ENCODE peak calls at places on chromosomes 13 and 19, in four cellular contexts. L, H, I and S are unnamed samples.

GRCh38 chr19:7799640-7800355 is 30.2 kb upstream of the EVI5L start:
- DNase-seq in L (peak; percentile 76), H (peak; percentile 73), I (peak; percentile 59), S (peak; percentile 88)

GRCh38 chr13:43684947-43685725 is 101.6 kb downstream of the ENOX1 start:
- DNase-seq in L (no peak), H (no peak), I (no peak), S (no peak)

GRCh38 chr19:53870485-53870844 is 2.8 kb downstream of the MYADM start:
- DNase-seq in L (no peak), H (no peak), I (no peak), S (no peak)

GRCh38 chr13:99043700-99044300 is 65.9 kb upstream of the DOCK9 start:
- DNase-seq in L (no peak), H (no peak), I (no peak), S (no peak)

GRCh38 chr13:18946738-18947137 is 234.9 kb downstream of the TUBA3C start:
- DNase-seq in L (no peak), H (no peak), I (peak; percentile 52), S (no peak)

GRCh38 chr13:38830442-38831045 is 143.7 kb downstream of the FREM2 start:
- DNase-seq in L (no peak), H (no peak), I (no peak), S (no peak)

GRCh38 chr13:39952244-39953233 is 297.1 kb downstream of the COG6 start:
- DNase-seq in L (no peak), H (no peak), I (no peak), S (no peak)

GRCh38 chr13:83184819-83185218 is 697.5 kb downstream of the SLITRK1 start:
- DNase-seq in L (no peak), H (no peak), I (no peak), S (no peak)

GRCh38 chr19:17765069-17765618 is 13.9 kb downstream of the FCHO1 start:
- DNase-seq in L (peak; percentile 78), H (no peak), I (peak; percentile 44), S (no peak)

GRCh38 chr13:30376426-30377311 is 45.6 kb upstream of the UBE2L5 start:
- DNase-seq in L (no peak), H (no peak), I (no peak), S (no peak)

GRCh38 chr13:44165895-44166496 is 207.6 kb upstream of the SERP2 start:
- DNase-seq in L (no peak), H (no peak), I (no peak), S (no peak)

GRCh38 chr13:110301606-110302131 is 5.3 kb downstream of the COL4A1 start:
- DNase-seq in L (peak; percentile 72), H (no peak), I (no peak), S (no peak)

GRCh38 chr13:38970380-38971051 is 20.1 kb downstream of the STOML3 start:
- DNase-seq in L (no peak), H (peak; percentile 3), I (no peak), S (no peak)

GRCh38 chr19:40413291-40413994 is at the start of gene PRX:
- DNase-seq in L (no peak), H (peak; percentile 72), I (no peak), S (peak; percentile 85)

GRCh38 chr13:93776936-93777335 is 550.3 kb downstream of the GPC6 start:
- DNase-seq in L (no peak), H (no peak), I (no peak), S (no peak)

GRCh38 chr19:10552596-10553053 is 8.9 kb downstream of the ATG4D start:
- DNase-seq in L (no peak), H (peak; percentile 75), I (no peak), S (peak; percentile 85)

GRCh38 chr13:44685641-44686040 is 109.5 kb upstream of the TSC22D1 start:
- DNase-seq in L (no peak), H (no peak), I (no peak), S (no peak)

GRCh38 chr19:11548315-11548700 is 9.7 kb downstream of the CNN1 start:
- DNase-seq in L (no peak), H (no peak), I (no peak), S (no peak)

GRCh38 chr13:50892162-50892944 is 17.2 kb upstream of the RNASEH2B start:
- DNase-seq in L (no peak), H (no peak), I (no peak), S (no peak)

GRCh38 chr19:19541572-19541971 is 3.5 kb downstream of the CILP2 start:
- DNase-seq in L (no peak), H (no peak), I (no peak), S (no peak)

GRCh38 chr19:19542507-19542906 is 4.4 kb downstream of the CILP2 start:
- DNase-seq in L (no peak), H (no peak), I (no peak), S (no peak)

GRCh38 chr19:19539738-19540703 is 2.0 kb downstream of the CILP2 start:
- DNase-seq in L (peak; percentile 64), H (peak; percentile 93), I (no peak), S (peak; percentile 94)

GRCh38 chr19:19538767-19539166 is 702 bp downstream of the CILP2 start:
- DNase-seq in L (peak; percentile 65), H (no peak), I (no peak), S (no peak)

GRCh38 chr19:19540707-19541515 is 2.8 kb downstream of the CILP2 start:
- DNase-seq in L (no peak), H (peak; percentile 97), I (peak; percentile 48), S (peak; percentile 94)
- TF ChIP-seq POLR2AphosphoS5 in L (no peak), H (no peak), I (no peak), S (no peak)

DNA sequence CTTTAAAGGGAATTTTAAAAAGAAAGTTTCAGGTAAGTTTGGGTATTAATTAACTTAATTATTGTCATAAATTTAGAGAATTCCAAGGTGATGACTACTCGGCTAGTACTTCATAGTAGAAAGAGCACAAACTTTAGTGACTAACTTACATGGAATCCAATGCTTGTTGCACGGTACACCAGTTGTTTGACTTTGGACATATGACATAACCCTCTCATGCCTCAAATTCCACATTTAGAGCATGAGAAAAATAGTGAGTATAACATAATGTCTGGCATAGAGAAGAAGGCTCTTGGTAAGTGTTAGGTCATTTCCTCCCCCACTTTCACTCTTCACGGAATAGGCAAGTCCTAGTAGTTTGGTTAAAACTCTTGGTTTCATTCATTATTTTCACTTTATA is 1249.4 kb upstream of the SLC10A2 start:
- DNase-seq in L (no peak), H (no peak), I (no peak), S (no peak)
- TF ChIP-seq POLR2AphosphoS5 in L (no peak), H (no peak), I (no peak), S (no peak)

DNA sequence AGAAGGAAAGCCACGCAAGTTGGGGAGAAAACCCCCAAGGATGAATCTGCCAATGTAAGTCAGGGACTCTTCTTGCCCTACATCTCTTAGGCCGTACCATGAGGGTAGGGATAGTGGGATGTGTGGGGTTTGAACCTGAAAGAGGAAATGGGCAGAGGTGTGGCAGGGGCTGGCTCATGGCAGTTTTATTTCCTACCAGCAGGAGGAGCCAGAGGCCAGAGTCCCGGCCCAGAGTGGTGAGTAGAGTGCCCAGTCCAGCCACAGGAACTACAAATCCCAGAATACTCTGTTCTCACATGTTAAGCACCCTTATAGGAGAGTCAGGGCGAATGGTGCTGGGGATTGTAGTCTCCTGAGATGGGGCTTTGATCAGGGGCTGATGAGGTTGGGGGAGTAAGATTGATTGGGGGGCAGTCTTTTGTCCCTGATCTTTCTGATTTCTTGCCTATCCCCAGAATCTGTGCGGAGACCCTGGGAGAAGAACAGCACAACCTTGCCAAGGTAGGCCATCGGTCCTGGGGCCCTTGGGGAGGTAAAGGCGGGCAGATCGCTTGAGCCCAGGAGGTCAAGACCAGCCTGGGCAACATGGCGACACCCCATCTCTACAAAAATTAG is 16.5 kb downstream of the VASP start:
- DNase-seq in L (peak; percentile 92), H (peak; percentile 94), I (peak; percentile 80), S (peak; percentile 88)
- TF ChIP-seq POLR2AphosphoS5 in L (no peak), H (no peak), I (no peak), S (no peak)

DNA sequence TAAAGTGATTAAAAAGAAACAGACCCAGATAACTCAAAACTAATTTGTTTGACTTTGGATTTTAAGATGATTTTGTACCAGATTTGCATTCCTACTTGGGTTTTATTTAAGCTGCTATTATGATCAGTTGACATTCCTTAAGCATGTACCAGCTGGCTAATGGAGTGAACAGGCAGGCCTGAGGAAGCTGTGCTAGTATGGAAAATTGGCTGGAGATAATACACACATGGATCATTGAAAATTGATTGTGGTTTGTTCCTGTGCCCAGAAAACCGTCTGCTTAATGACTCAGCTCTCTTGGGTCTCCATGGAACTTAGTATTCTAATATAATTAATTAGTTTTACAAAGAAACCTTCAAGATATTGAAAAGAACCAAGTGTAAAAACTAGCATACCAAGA is 22.6 kb downstream of the POLR1D start:
- DNase-seq in L (no peak), H (no peak), I (peak; percentile 24), S (no peak)
- TF ChIP-seq POLR2AphosphoS5 in L (no peak), H (peak; percentile 71), I (no peak), S (no peak)

DNA sequence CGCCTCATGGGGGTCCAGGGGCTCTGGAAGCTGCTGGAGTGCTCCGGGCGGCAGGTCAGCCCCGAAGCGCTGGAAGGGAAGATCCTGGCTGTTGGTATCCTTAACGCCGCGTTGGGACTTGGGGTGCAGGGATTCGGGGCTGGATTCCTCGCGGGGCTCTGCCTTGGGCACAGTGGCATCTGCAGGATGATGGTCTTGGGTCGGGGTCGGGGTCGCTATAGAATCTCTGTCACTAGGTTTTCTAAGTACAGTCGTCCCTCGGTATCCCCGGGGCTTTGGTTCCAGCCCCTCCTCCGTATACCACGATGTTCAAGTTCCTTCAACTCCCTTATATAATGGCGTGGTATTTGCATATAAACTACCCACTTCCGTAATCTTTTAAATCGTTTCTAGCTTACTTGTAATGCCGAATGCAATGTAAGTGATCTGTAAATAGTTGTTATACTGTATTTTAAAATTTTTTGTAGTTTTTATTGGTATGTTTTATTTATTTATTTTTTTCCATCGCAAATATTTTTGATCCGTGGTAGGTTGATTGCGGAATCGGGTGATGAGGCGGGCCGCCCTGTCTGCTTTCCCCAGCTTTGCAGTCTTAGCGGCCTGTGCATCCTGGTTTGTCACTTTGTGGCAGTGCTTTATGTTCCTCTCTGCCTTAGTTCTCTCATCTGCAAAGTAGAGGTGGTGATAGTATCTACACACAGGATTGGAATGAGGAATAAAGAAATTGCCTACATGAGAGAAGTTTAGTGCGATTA is 606 bp downstream of the ERCC5 start:
- DNase-seq in L (peak; percentile 73), H (peak; percentile 41), I (no peak), S (no peak)
- TF ChIP-seq POLR2AphosphoS5 in L (peak; percentile 13), H (no peak), I (no peak), S (no peak)

DNA sequence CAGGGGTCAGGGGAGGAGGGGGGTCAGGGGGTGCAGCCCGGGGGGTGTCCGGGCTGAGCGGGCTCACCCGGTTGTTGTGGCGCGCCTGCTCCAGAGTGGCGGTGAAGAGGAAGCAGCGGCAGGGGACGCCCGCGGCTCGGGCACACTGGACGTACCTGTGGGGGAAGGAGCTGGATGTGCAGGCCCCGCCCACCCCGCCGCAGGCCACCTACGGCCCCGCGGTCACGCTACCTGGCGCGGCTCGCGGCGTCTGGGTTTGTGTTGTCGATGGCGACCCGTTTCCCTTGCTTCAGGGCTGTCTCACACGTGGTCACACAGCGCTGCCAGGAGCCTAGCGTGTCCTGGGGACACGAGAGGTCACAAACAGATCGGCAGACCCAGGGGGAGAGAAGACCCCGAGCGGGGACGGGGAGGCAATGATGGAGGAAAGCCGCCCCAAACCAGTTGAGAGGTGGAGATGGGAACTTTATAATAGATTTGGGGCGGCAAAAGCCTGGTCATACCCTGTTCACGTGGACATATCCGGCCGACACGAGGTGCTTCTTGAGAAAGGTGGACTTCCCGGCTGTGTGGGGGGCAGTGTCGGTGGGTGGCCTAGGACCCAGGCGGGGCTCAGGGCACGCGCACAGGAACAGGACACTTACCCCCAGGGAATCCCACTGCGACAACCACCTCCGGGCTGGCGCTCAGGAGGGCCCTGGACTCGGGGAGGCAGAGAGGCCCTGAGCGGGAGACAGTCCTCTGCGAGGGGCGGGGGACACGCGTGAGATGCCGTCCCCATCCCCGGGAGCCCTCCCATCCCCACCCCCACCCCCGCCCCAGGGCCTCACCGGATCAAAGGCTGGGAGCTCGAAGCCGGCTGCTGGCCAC is 5.6 kb downstream of the PNKP start:
- DNase-seq in L (peak; percentile 67), H (no peak), I (no peak), S (no peak)
- TF ChIP-seq POLR2AphosphoS5 in L (no peak), H (no peak), I (no peak), S (no peak)